ENCODE peak calls at places on chromosomes 16 and 17, in ten cellular contexts. One of them, this sample, is unnamed.

GRCh38 chr16:57798267-57798810 is 4.0 kb downstream of the KIFC3 start:
- DNase-seq in H9: no peak
- DNase-seq in GF-D8: no peak
- DNase-seq in astrocyte of the cerebellum: no peak
- DNase-seq in colonic mucosa: no peak
- DNase-seq in heart left ventricle: no peak
- DNase-seq in right cardiac atrium: no peak
- DNase-seq in prostate gland: no peak
- DNase-seq in nucleus accumbens: no peak
- DNase-seq in NCI-H69: no peak
- DNase-seq in this sample: peak

GRCh38 chr16:11586375-11586855 is 304 bp downstream of the LITAF start:
- DNase-seq in H9: no peak
- DNase-seq in GF-D8: no peak
- DNase-seq in astrocyte of the cerebellum: no peak
- DNase-seq in colonic mucosa: no peak
- DNase-seq in heart left ventricle: no peak
- DNase-seq in right cardiac atrium: no peak
- DNase-seq in prostate gland: no peak
- DNase-seq in nucleus accumbens: no peak
- DNase-seq in NCI-H69: peak
- DNase-seq in this sample: peak

GRCh38 chr17:29581583-29582253 is 7.7 kb downstream of the GIT1 start:
- DNase-seq in H9: no peak
- DNase-seq in GF-D8: no peak
- DNase-seq in astrocyte of the cerebellum: no peak
- DNase-seq in colonic mucosa: no peak
- DNase-seq in heart left ventricle: peak
- DNase-seq in right cardiac atrium: peak
- DNase-seq in prostate gland: peak
- DNase-seq in nucleus accumbens: peak
- DNase-seq in NCI-H69: peak
- DNase-seq in this sample: no peak

GRCh38 chr16:23505180-23505665 is 5.1 kb downstream of the GGA2 start:
- DNase-seq in H9: no peak
- DNase-seq in GF-D8: no peak
- DNase-seq in astrocyte of the cerebellum: peak
- DNase-seq in colonic mucosa: no peak
- DNase-seq in heart left ventricle: no peak
- DNase-seq in right cardiac atrium: no peak
- DNase-seq in prostate gland: no peak
- DNase-seq in nucleus accumbens: no peak
- DNase-seq in NCI-H69: no peak
- DNase-seq in this sample: no peak

GRCh38 chr16:3718019-3718391 is 681 bp upstream of the TRAP1 start:
- DNase-seq in H9: no peak
- DNase-seq in GF-D8: no peak
- DNase-seq in astrocyte of the cerebellum: no peak
- DNase-seq in colonic mucosa: no peak
- DNase-seq in heart left ventricle: no peak
- DNase-seq in right cardiac atrium: no peak
- DNase-seq in prostate gland: no peak
- DNase-seq in nucleus accumbens: no peak
- DNase-seq in NCI-H69: no peak
- DNase-seq in this sample: no peak

GRCh38 chr17:75512946-75513666 is 2.2 kb downstream of the CASKIN2 start:
- DNase-seq in H9: no peak
- DNase-seq in GF-D8: no peak
- DNase-seq in astrocyte of the cerebellum: no peak
- DNase-seq in colonic mucosa: no peak
- DNase-seq in heart left ventricle: no peak
- DNase-seq in right cardiac atrium: no peak
- DNase-seq in prostate gland: no peak
- DNase-seq in nucleus accumbens: no peak
- DNase-seq in NCI-H69: no peak
- DNase-seq in this sample: no peak

GRCh38 chr17:74599531-74599939 is 7.5 kb upstream of the CD300LD start:
- DNase-seq in H9: no peak
- DNase-seq in GF-D8: no peak
- DNase-seq in astrocyte of the cerebellum: no peak
- DNase-seq in colonic mucosa: no peak
- DNase-seq in heart left ventricle: no peak
- DNase-seq in right cardiac atrium: no peak
- DNase-seq in prostate gland: no peak
- DNase-seq in nucleus accumbens: no peak
- DNase-seq in NCI-H69: no peak
- DNase-seq in this sample: no peak

GRCh38 chr17:61904094-61904710 is 23.6 kb downstream of the INTS2 start:
- DNase-seq in H9: no peak
- DNase-seq in GF-D8: no peak
- DNase-seq in astrocyte of the cerebellum: no peak
- DNase-seq in colonic mucosa: no peak
- DNase-seq in heart left ventricle: no peak
- DNase-seq in right cardiac atrium: no peak
- DNase-seq in prostate gland: no peak
- DNase-seq in nucleus accumbens: no peak
- DNase-seq in NCI-H69: no peak
- DNase-seq in this sample: no peak

GRCh38 chr17:82330322-82331239 is 3.0 kb downstream of the SECTM1 start:
- DNase-seq in H9: no peak
- DNase-seq in GF-D8: no peak
- DNase-seq in astrocyte of the cerebellum: no peak
- DNase-seq in colonic mucosa: no peak
- DNase-seq in heart left ventricle: no peak
- DNase-seq in right cardiac atrium: peak
- DNase-seq in prostate gland: no peak
- DNase-seq in nucleus accumbens: peak
- DNase-seq in NCI-H69: peak
- DNase-seq in this sample: no peak

GRCh38 chr17:17372856-17373520 is 69.8 kb downstream of the NT5M start:
- DNase-seq in H9: no peak
- DNase-seq in GF-D8: no peak
- DNase-seq in astrocyte of the cerebellum: no peak
- DNase-seq in colonic mucosa: no peak
- DNase-seq in heart left ventricle: no peak
- DNase-seq in right cardiac atrium: peak
- DNase-seq in prostate gland: no peak
- DNase-seq in nucleus accumbens: no peak
- DNase-seq in NCI-H69: no peak
- DNase-seq in this sample: no peak

GRCh38 chr17:70098030-70098429 is 23.0 kb downstream of the KCNJ16 start:
- DNase-seq in H9: no peak
- DNase-seq in GF-D8: no peak
- DNase-seq in astrocyte of the cerebellum: no peak
- DNase-seq in colonic mucosa: no peak
- DNase-seq in heart left ventricle: no peak
- DNase-seq in right cardiac atrium: no peak
- DNase-seq in prostate gland: no peak
- DNase-seq in nucleus accumbens: no peak
- DNase-seq in NCI-H69: peak
- DNase-seq in this sample: no peak

GRCh38 chr17:17391575-17392370 is 85.0 kb upstream of the MED9 start:
- DNase-seq in H9: no peak
- DNase-seq in GF-D8: no peak
- DNase-seq in astrocyte of the cerebellum: no peak
- DNase-seq in colonic mucosa: no peak
- DNase-seq in heart left ventricle: no peak
- DNase-seq in right cardiac atrium: peak
- DNase-seq in prostate gland: no peak
- DNase-seq in nucleus accumbens: no peak
- DNase-seq in NCI-H69: no peak
- DNase-seq in this sample: no peak

GRCh38 chr17:27256225-27257030 is 37.5 kb upstream of the WSB1 start:
- DNase-seq in H9: no peak
- DNase-seq in GF-D8: no peak
- DNase-seq in astrocyte of the cerebellum: peak
- DNase-seq in colonic mucosa: no peak
- DNase-seq in heart left ventricle: no peak
- DNase-seq in right cardiac atrium: no peak
- DNase-seq in prostate gland: no peak
- DNase-seq in nucleus accumbens: no peak
- DNase-seq in NCI-H69: no peak
- DNase-seq in this sample: no peak

GRCh38 chr16:50399411-50399810 is 30.6 kb upstream of the BRD7 start:
- DNase-seq in H9: no peak
- DNase-seq in GF-D8: no peak
- DNase-seq in astrocyte of the cerebellum: no peak
- DNase-seq in colonic mucosa: no peak
- DNase-seq in heart left ventricle: no peak
- DNase-seq in right cardiac atrium: no peak
- DNase-seq in prostate gland: no peak
- DNase-seq in nucleus accumbens: no peak
- DNase-seq in NCI-H69: no peak
- DNase-seq in this sample: no peak

GRCh38 chr17:2028234-2028614 is 1.7 kb upstream of the DPH1 start:
- DNase-seq in H9: no peak
- DNase-seq in GF-D8: no peak
- DNase-seq in astrocyte of the cerebellum: no peak
- DNase-seq in colonic mucosa: no peak
- DNase-seq in heart left ventricle: no peak
- DNase-seq in right cardiac atrium: no peak
- DNase-seq in prostate gland: no peak
- DNase-seq in nucleus accumbens: no peak
- DNase-seq in NCI-H69: peak
- DNase-seq in this sample: no peak

GRCh38 chr16:17304124-17304813 is 166.5 kb downstream of the XYLT1 start:
- DNase-seq in H9: no peak
- DNase-seq in GF-D8: no peak
- DNase-seq in astrocyte of the cerebellum: no peak
- DNase-seq in colonic mucosa: peak
- DNase-seq in heart left ventricle: no peak
- DNase-seq in right cardiac atrium: no peak
- DNase-seq in prostate gland: peak
- DNase-seq in nucleus accumbens: no peak
- DNase-seq in NCI-H69: no peak
- DNase-seq in this sample: peak

This sample was measured in islet precursor cell.